ENCODE peak calls at places on chromosomes 2 and 18, in five cellular contexts. One of them, this sample, is unnamed.

GRCh38 chr2:206274434-206275273 is at the start of gene ZDBF2:
- DNase-seq in epithelial cell of esophagus: peak
- DNase-seq in chondrocyte: no peak
- DNase-seq in GM10248: peak
- DNase-seq in Peyer's patch: peak
- DNase-seq in this sample: no peak

GRCh38 chr2:237060518-237061312 is 25.0 kb upstream of the COPS8 start:
- DNase-seq in epithelial cell of esophagus: peak
- DNase-seq in chondrocyte: no peak
- DNase-seq in GM10248: peak
- DNase-seq in Peyer's patch: peak
- DNase-seq in this sample: no peak

GRCh38 chr18:60404686-60405085 is 32.1 kb upstream of the MC4R start:
- DNase-seq in epithelial cell of esophagus: no peak
- DNase-seq in chondrocyte: no peak
- DNase-seq in GM10248: no peak
- DNase-seq in Peyer's patch: no peak
- DNase-seq in this sample: no peak

GRCh38 chr18:21241224-21242131 is 554 bp upstream of the GREB1L start:
- DNase-seq in epithelial cell of esophagus: no peak
- DNase-seq in chondrocyte: no peak
- DNase-seq in GM10248: no peak
- DNase-seq in Peyer's patch: no peak
- DNase-seq in this sample: no peak

GRCh38 chr18:8084160-8084559 is 517.0 kb downstream of the PTPRM start:
- DNase-seq in epithelial cell of esophagus: peak
- DNase-seq in chondrocyte: no peak
- DNase-seq in GM10248: no peak
- DNase-seq in Peyer's patch: no peak
- DNase-seq in this sample: no peak

GRCh38 chr2:121471571-121472464 is 58.9 kb upstream of the RNU4ATAC start:
- DNase-seq in epithelial cell of esophagus: no peak
- DNase-seq in chondrocyte: no peak
- DNase-seq in GM10248: no peak
- DNase-seq in Peyer's patch: no peak
- DNase-seq in this sample: no peak

GRCh38 chr18:30135938-30136337 is 906.6 kb downstream of the DSC3 start:
- DNase-seq in epithelial cell of esophagus: peak
- DNase-seq in chondrocyte: no peak
- DNase-seq in GM10248: no peak
- DNase-seq in Peyer's patch: no peak
- DNase-seq in this sample: no peak

GRCh38 chr2:146678516-146678915 is 1166.3 kb upstream of the ACVR2A start:
- DNase-seq in epithelial cell of esophagus: no peak
- DNase-seq in chondrocyte: no peak
- DNase-seq in GM10248: no peak
- DNase-seq in Peyer's patch: no peak
- DNase-seq in this sample: no peak

GRCh38 chr2:231934441-231935206 is 8.4 kb upstream of the NPPC start:
- DNase-seq in epithelial cell of esophagus: no peak
- DNase-seq in chondrocyte: no peak
- DNase-seq in GM10248: no peak
- DNase-seq in Peyer's patch: no peak
- DNase-seq in this sample: no peak

GRCh38 chr2:73877071-73877802 is 15.6 kb upstream of the ACTG2 start:
- DNase-seq in epithelial cell of esophagus: peak
- DNase-seq in chondrocyte: no peak
- DNase-seq in GM10248: no peak
- DNase-seq in Peyer's patch: no peak
- DNase-seq in this sample: no peak

GRCh38 chr2:45483997-45484396 is 127.1 kb downstream of the SRBD1 start:
- DNase-seq in epithelial cell of esophagus: no peak
- DNase-seq in chondrocyte: no peak
- DNase-seq in GM10248: no peak
- DNase-seq in Peyer's patch: no peak
- DNase-seq in this sample: no peak
- TF ChIP-seq CTCF in epithelial cell of esophagus: peak
- TF ChIP-seq CTCF in chondrocyte: peak
- TF ChIP-seq CTCF in GM10248: peak
- TF ChIP-seq CTCF in Peyer's patch: no peak
- TF ChIP-seq CTCF in this sample: no peak

DNA sequence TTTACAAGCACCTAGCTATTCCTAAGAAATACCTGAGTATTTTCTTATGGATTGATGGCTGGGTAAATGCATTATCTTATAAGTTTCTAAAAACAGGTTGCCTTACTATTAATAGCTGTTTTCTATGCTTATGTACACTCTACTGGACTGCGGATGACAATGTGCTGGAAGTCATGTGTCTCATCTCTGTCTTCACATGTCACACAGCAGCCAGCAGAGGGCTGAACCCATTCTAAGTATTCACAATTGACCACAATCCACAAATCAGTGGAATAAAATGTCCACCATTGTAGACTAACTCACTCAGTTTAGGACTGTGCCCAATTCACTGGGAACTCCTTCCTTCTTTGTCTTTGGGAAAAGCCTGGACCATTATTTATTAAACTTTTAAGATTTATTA is 371.2 kb downstream of the INSIG2 start:
- DNase-seq in epithelial cell of esophagus: no peak
- DNase-seq in chondrocyte: no peak
- DNase-seq in GM10248: no peak
- DNase-seq in Peyer's patch: no peak
- DNase-seq in this sample: no peak
- TF ChIP-seq CTCF in epithelial cell of esophagus: no peak
- TF ChIP-seq CTCF in chondrocyte: peak
- TF ChIP-seq CTCF in GM10248: no peak
- TF ChIP-seq CTCF in Peyer's patch: no peak
- TF ChIP-seq CTCF in this sample: no peak

DNA sequence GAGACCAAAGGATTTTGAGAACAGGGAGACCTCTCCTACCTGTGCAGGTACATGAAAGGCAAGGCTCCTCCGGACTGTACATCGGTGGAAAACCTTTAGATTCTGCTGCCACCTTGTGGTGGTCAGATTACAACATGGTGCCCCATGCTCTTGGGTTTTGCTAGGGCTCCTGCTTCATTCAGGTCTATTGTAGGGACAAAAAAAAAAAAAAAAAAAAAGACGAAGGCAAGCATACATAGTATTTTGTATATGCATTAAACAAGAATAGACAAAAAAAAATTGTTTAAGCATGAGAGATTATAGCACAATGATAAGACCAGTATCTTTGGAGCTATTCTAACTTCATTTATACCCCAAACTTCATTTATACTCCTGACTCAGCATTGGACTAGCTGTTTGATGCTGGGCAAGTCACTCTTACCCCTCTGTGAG is 27.4 kb upstream of the SPR start:
- DNase-seq in epithelial cell of esophagus: peak
- DNase-seq in chondrocyte: no peak
- DNase-seq in GM10248: peak
- DNase-seq in Peyer's patch: peak
- DNase-seq in this sample: no peak
- TF ChIP-seq CTCF in epithelial cell of esophagus: peak
- TF ChIP-seq CTCF in chondrocyte: peak
- TF ChIP-seq CTCF in GM10248: peak
- TF ChIP-seq CTCF in Peyer's patch: peak
- TF ChIP-seq CTCF in this sample: peak

GRCh38 chr2:9212010-9212638 is 5.5 kb downstream of the ASAP2 start:
- DNase-seq in epithelial cell of esophagus: no peak
- DNase-seq in chondrocyte: no peak
- DNase-seq in GM10248: no peak
- DNase-seq in Peyer's patch: no peak
- DNase-seq in this sample: no peak
- TF ChIP-seq CTCF in epithelial cell of esophagus: no peak
- TF ChIP-seq CTCF in chondrocyte: no peak
- TF ChIP-seq CTCF in GM10248: no peak
- TF ChIP-seq CTCF in Peyer's patch: no peak
- TF ChIP-seq CTCF in this sample: no peak

DNA sequence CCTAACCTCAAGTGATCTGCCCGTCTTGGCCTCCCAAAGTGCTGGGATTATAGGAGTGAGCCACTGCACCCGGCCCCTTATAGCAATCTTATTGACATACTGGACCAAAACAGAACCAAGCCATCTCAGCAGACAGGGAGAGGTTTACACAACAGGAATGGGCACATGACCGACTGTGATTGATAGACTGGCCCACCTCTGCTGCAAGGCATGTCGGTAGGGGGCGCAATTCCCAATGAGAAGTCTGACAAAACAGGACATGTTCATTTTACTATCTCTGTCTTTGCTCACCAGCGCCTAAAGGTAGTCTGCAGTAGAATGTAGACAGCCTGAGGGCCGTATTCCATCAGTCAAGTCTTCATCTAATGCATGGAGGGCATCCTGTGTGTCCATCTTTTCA is 2.0 kb downstream of the LYPD6B start:
- DNase-seq in epithelial cell of esophagus: peak
- DNase-seq in chondrocyte: no peak
- DNase-seq in GM10248: peak
- DNase-seq in Peyer's patch: no peak
- DNase-seq in this sample: no peak
- TF ChIP-seq CTCF in epithelial cell of esophagus: peak
- TF ChIP-seq CTCF in chondrocyte: peak
- TF ChIP-seq CTCF in GM10248: peak
- TF ChIP-seq CTCF in Peyer's patch: peak
- TF ChIP-seq CTCF in this sample: peak

DNA sequence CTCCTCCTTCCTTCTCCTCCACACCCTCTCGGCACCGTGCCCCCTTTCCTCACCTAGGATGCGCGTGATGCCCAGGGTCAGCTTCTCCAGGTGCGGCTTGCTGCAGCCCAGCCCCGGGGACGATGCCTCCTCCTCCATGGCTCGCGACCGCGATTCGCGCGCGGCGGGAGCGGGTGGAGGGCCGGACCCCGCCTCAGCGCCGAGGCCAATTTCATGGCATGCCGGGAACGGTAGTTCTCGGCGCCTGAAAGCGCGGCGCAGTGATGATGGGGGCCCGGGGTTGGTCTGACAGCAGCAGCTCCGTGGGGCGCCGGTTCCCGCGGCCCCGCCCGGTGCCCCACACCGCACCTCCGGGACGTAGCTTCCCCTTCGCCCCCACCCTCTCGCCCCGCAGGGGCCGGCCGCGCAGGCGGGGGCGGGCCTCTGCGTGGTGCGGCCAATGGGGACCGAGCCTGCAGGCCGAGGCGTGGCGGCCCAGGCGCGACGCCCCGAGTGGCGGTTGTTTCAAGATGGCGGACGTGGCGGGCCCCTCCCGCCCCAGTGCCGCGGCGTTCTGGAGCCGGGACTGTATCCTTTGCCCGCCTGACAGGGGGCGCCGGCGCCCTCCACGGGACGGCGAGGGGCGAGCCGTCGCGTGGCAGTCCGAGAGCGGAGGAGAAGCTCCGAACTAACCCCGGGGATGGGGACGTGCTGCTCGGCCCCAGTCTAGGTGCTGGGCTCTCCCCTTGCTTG is at the start of the genes KIAA1328 and TPGS2:
- DNase-seq in epithelial cell of esophagus: peak
- DNase-seq in chondrocyte: peak
- DNase-seq in GM10248: peak
- DNase-seq in Peyer's patch: peak
- DNase-seq in this sample: peak
- TF ChIP-seq CTCF in epithelial cell of esophagus: peak
- TF ChIP-seq CTCF in chondrocyte: peak
- TF ChIP-seq CTCF in GM10248: peak
- TF ChIP-seq CTCF in Peyer's patch: peak
- TF ChIP-seq CTCF in this sample: peak

DNA sequence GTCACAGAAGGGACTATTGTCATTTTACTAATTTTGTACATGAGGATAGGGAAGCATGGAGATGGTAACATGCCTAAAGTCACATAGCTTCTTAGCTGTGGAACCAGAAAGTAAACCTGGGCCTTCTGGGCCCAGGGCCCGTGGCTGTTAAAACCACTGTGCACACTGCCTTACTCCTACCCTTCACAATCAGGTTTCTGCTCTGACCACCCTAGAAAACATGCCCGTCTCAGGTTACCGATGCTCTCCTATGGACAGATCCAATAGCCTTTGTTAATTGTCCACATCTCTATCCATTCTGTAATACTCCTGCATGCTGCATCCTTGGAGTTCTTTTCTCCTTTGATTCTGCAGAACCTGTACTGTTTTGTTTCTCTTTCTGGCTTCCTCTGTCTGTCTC is 79.0 kb upstream of the TACR1 start:
- DNase-seq in epithelial cell of esophagus: no peak
- DNase-seq in chondrocyte: no peak
- DNase-seq in GM10248: no peak
- DNase-seq in Peyer's patch: no peak
- DNase-seq in this sample: no peak
- TF ChIP-seq CTCF in epithelial cell of esophagus: no peak
- TF ChIP-seq CTCF in chondrocyte: no peak
- TF ChIP-seq CTCF in GM10248: no peak
- TF ChIP-seq CTCF in Peyer's patch: no peak
- TF ChIP-seq CTCF in this sample: no peak

This sample was measured in CD14-positive monocyte.